ENCODE peak calls at places on chromosomes 4 and X, in six cellular contexts. Z is fibroblast of the conjunctiva; T is BE2C; N is COR-L47; U is stimulated activated CD8-positive, alpha-beta memory T cell treated with anti-CD3 and anti-CD28 coated beads, Interleukin-15, amount 100 ng/mL, for 24 hours; B is EH. M is an unnamed sample.

GRCh38 chrX:1466971-1467561 is 14.4 kb upstream of the ASMTL start:
- DNase-seq in Z (no peak), T (no peak), N (no peak), U (no peak), B (no peak), M (no peak)

GRCh38 chr4:55865228-55865806 is 11.9 kb downstream of the EXOC1 start:
- DNase-seq in Z (peak; percentile 30), T (no peak), N (no peak), U (no peak), B (peak; percentile 73), M (no peak)

GRCh38 chr4:114941522-114941921 is 171.9 kb downstream of the NDST4 start:
- DNase-seq in Z (no peak), T (no peak), N (no peak), U (no peak), B (no peak), M (no peak)

GRCh38 chr4:4673070-4673469 is 131.2 kb upstream of the STX18 start:
- DNase-seq in Z (peak; percentile 56), T (peak; percentile 98), N (no peak), U (no peak), B (peak; percentile 52), M (no peak)

GRCh38 chr4:60013458-60013857 is 1186.7 kb upstream of the ADGRL3 start:
- DNase-seq in Z (no peak), T (no peak), N (no peak), U (no peak), B (no peak), M (no peak)

GRCh38 chr4:85498068-85498733 is 23.3 kb downstream of the ARHGAP24 start:
- DNase-seq in Z (no peak), T (no peak), N (no peak), U (no peak), B (peak; percentile 90), M (no peak)

GRCh38 chrX:24902808-24903207 is 113.0 kb downstream of the ARX start:
- DNase-seq in Z (peak; percentile 9), T (no peak), N (no peak), U (no peak), B (peak; percentile 48), M (no peak)

GRCh38 chrX:52594658-52595057 is 60.0 kb downstream of the SSX7 start:
- DNase-seq in Z (no peak), T (no peak), N (no peak), U (no peak), B (no peak), M (no peak)

GRCh38 chr4:10738826-10739489 is 54.4 kb upstream of the CLNK start:
- DNase-seq in Z (no peak), T (no peak), N (no peak), U (no peak), B (no peak), M (no peak)

GRCh38 chr4:82599336-82599735 is 37.5 kb upstream of the TMEM150C start:
- DNase-seq in Z (no peak), T (peak; percentile 31), N (no peak), U (no peak), B (no peak), M (no peak)

GRCh38 chr4:47664051-47664826 is 173.6 kb downstream of the CORIN start:
- DNase-seq in Z (no peak), T (no peak), N (no peak), U (no peak), B (no peak), M (no peak)

GRCh38 chrX:103520391-103520790 is 1.1 kb upstream of the RAB40A start:
- DNase-seq in Z (no peak), T (no peak), N (peak; percentile 3), U (no peak), B (peak; percentile 88), M (no peak)

GRCh38 chr4:186485621-186486062 is 69.7 kb downstream of the MTNR1A start:
- DNase-seq in Z (no peak), T (peak; percentile 29), N (no peak), U (no peak), B (peak; percentile 40), M (no peak)

GRCh38 chrX:46686003-46686645 is 72.8 kb downstream of the SLC9A7 start:
- DNase-seq in Z (peak; percentile 16), T (peak; percentile 11), N (peak; percentile 8), U (no peak), B (peak; percentile 60), M (no peak)

GRCh38 chr4:67273676-67274075 is 271.6 kb downstream of the CENPC start:
- DNase-seq in Z (no peak), T (no peak), N (no peak), U (no peak), B (no peak), M (no peak)

GRCh38 chr4:12576409-12576808 is 907.7 kb downstream of the RAB28 start:
- DNase-seq in Z (no peak), T (no peak), N (no peak), U (no peak), B (no peak), M (no peak)

GRCh38 chr4:101527186-101527585 is 179.9 kb upstream of the PPP3CA start:
- DNase-seq in Z (no peak), T (no peak), N (no peak), U (peak; percentile 13), B (no peak), M (no peak)

GRCh38 chr4:88964450-88964849 is 92.5 kb downstream of the FAM13A start:
- DNase-seq in Z (peak; percentile 60), T (no peak), N (no peak), U (no peak), B (peak; percentile 69), M (no peak)

GRCh38 chrX:44903107-44903506 is 30.1 kb downstream of the KDM6A start:
- DNase-seq in Z (no peak), T (no peak), N (no peak), U (no peak), B (peak; percentile 88), M (no peak)

GRCh38 chr4:107853444-107854325 is 29.0 kb downstream of the SGMS2 start:
- DNase-seq in Z (no peak), T (no peak), N (no peak), U (no peak), B (peak; percentile 78), M (no peak)

GRCh38 chr4:114383721-114384120 is 214.9 kb upstream of the UGT8 start:
- DNase-seq in Z (peak; percentile 77), T (no peak), N (no peak), U (no peak), B (peak; percentile 97), M (no peak)

GRCh38 chr4:16707874-16708273 is 190.6 kb downstream of the LDB2 start:
- DNase-seq in Z (no peak), T (no peak), N (no peak), U (no peak), B (peak; percentile 44), M (no peak)

GRCh38 chr4:2306773-2307410 is 45.0 kb upstream of the MXD4 start:
- DNase-seq in Z (no peak), T (no peak), N (no peak), U (no peak), B (no peak), M (no peak)

GRCh38 chr4:28518781-28519180 is 1658.1 kb downstream of the STIM2 start:
- DNase-seq in Z (no peak), T (no peak), N (no peak), U (no peak), B (peak; percentile 73), M (no peak)

GRCh38 chr4:69321153-69321729 is 41.0 kb downstream of the UGT2B28 start:
- DNase-seq in Z (no peak), T (no peak), N (peak; percentile 81), U (no peak), B (no peak), M (no peak)

GRCh38 chr4:47386592-47387235 is 76.8 kb downstream of the COMMD8 start:
- DNase-seq in Z (no peak), T (peak; percentile 57), N (no peak), U (no peak), B (no peak), M (no peak)

GRCh38 chr4:48602222-48602621 is 112.2 kb downstream of the ZAR1 start:
- DNase-seq in Z (no peak), T (no peak), N (no peak), U (no peak), B (peak; percentile 76), M (no peak)

GRCh38 chrX:81202413-81202794 is 502 bp downstream of the SH3BGRL start:
- DNase-seq in Z (peak; percentile 1), T (no peak), N (no peak), U (no peak), B (peak; percentile 20), M (no peak)